ENCODE peak calls at places on chromosomes 3 and 15, in eight cellular contexts. One of them, this sample, is unnamed.

GRCh38 chr3:65196663-65197062 is 508.9 kb upstream of the ADAMTS9 start:
- DNase-seq in MCF 10A: no peak
- DNase-seq in testis: no peak
- DNase-seq in Peyer's patch: no peak
- DNase-seq in GM06990: no peak
- DNase-seq in psoas muscle: no peak
- DNase-seq in brain microvascular endothelial cell: no peak
- DNase-seq in gastrocnemius medialis: no peak
- DNase-seq in this sample: no peak

GRCh38 chr3:24167468-24167867 is 222.4 kb downstream of the NR1D2 start:
- DNase-seq in brain microvascular endothelial cell: no peak
- DNase-seq in GM06990: no peak
- DNase-seq in gastrocnemius medialis: no peak
- DNase-seq in psoas muscle: no peak
- DNase-seq in MCF 10A: no peak
- DNase-seq in Peyer's patch: no peak
- DNase-seq in testis: no peak
- DNase-seq in this sample: no peak

GRCh38 chr3:98892263-98892662 is 9.2 kb downstream of the DCBLD2 start:
- DNase-seq in GM06990: no peak
- DNase-seq in MCF 10A: no peak
- DNase-seq in psoas muscle: no peak
- DNase-seq in Peyer's patch: no peak
- DNase-seq in gastrocnemius medialis: no peak
- DNase-seq in testis: no peak
- DNase-seq in brain microvascular endothelial cell: no peak
- DNase-seq in this sample: no peak

GRCh38 chr3:105997800-105998526 is 129.2 kb upstream of the CBLB start:
- DNase-seq in MCF 10A: peak; percentile 95
- DNase-seq in testis: no peak
- DNase-seq in brain microvascular endothelial cell: peak; percentile 90
- DNase-seq in gastrocnemius medialis: peak; percentile 20
- DNase-seq in psoas muscle: no peak
- DNase-seq in Peyer's patch: no peak
- DNase-seq in GM06990: no peak
- DNase-seq in this sample: peak; percentile 96

GRCh38 chr15:85393206-85393605 is 12.8 kb downstream of the AKAP13 start:
- DNase-seq in gastrocnemius medialis: no peak
- DNase-seq in Peyer's patch: no peak
- DNase-seq in brain microvascular endothelial cell: no peak
- DNase-seq in MCF 10A: no peak
- DNase-seq in psoas muscle: no peak
- DNase-seq in testis: no peak
- DNase-seq in GM06990: no peak
- DNase-seq in this sample: no peak

GRCh38 chr15:40040770-40041169 is 1.8 kb upstream of the SRP14 start:
- DNase-seq in testis: no peak
- DNase-seq in psoas muscle: no peak
- DNase-seq in brain microvascular endothelial cell: no peak
- DNase-seq in Peyer's patch: no peak
- DNase-seq in GM06990: no peak
- DNase-seq in MCF 10A: no peak
- DNase-seq in gastrocnemius medialis: no peak
- DNase-seq in this sample: no peak

GRCh38 chr15:68192804-68193521 is 12.2 kb downstream of the CALML4 start:
- DNase-seq in gastrocnemius medialis: peak; percentile 48
- DNase-seq in testis: no peak
- DNase-seq in psoas muscle: peak; percentile 58
- DNase-seq in GM06990: no peak
- DNase-seq in Peyer's patch: no peak
- DNase-seq in MCF 10A: no peak
- DNase-seq in brain microvascular endothelial cell: no peak
- DNase-seq in this sample: no peak

GRCh38 chr3:184685646-184686045 is 26.2 kb downstream of the MAGEF1 start:
- DNase-seq in gastrocnemius medialis: no peak
- DNase-seq in testis: no peak
- DNase-seq in brain microvascular endothelial cell: no peak
- DNase-seq in MCF 10A: no peak
- DNase-seq in psoas muscle: no peak
- DNase-seq in GM06990: no peak
- DNase-seq in Peyer's patch: no peak
- DNase-seq in this sample: no peak

GRCh38 chr15:72774696-72775383 is 8.7 kb downstream of the ADPGK start:
- DNase-seq in brain microvascular endothelial cell: no peak
- DNase-seq in psoas muscle: no peak
- DNase-seq in gastrocnemius medialis: no peak
- DNase-seq in testis: no peak
- DNase-seq in GM06990: no peak
- DNase-seq in Peyer's patch: no peak
- DNase-seq in MCF 10A: no peak
- DNase-seq in this sample: no peak

GRCh38 chr3:108088697-108089096 is 2.1 kb downstream of the CD47 start:
- DNase-seq in gastrocnemius medialis: no peak
- DNase-seq in MCF 10A: peak; percentile 36
- DNase-seq in psoas muscle: no peak
- DNase-seq in testis: no peak
- DNase-seq in GM06990: peak; percentile 59
- DNase-seq in brain microvascular endothelial cell: no peak
- DNase-seq in Peyer's patch: no peak
- DNase-seq in this sample: peak; percentile 34

GRCh38 chr3:172649987-172650386 is 60.9 kb downstream of the NCEH1 start:
- DNase-seq in brain microvascular endothelial cell: no peak
- DNase-seq in MCF 10A: no peak
- DNase-seq in psoas muscle: no peak
- DNase-seq in Peyer's patch: no peak
- DNase-seq in gastrocnemius medialis: no peak
- DNase-seq in testis: no peak
- DNase-seq in GM06990: no peak
- DNase-seq in this sample: no peak

GRCh38 chr15:72382146-72382545 is 6.3 kb upstream of the HEXA start:
- DNase-seq in GM06990: no peak
- DNase-seq in brain microvascular endothelial cell: no peak
- DNase-seq in gastrocnemius medialis: no peak
- DNase-seq in testis: no peak
- DNase-seq in Peyer's patch: no peak
- DNase-seq in MCF 10A: peak; percentile 9
- DNase-seq in psoas muscle: no peak
- DNase-seq in this sample: no peak

GRCh38 chr15:89912674-89913396 is at the start of gene ARPIN:
- DNase-seq in MCF 10A: peak; percentile 52
- DNase-seq in GM06990: no peak
- DNase-seq in psoas muscle: peak; percentile 74
- DNase-seq in brain microvascular endothelial cell: peak; percentile 20
- DNase-seq in Peyer's patch: no peak
- DNase-seq in testis: peak; percentile 69
- DNase-seq in gastrocnemius medialis: peak; percentile 27
- DNase-seq in this sample: peak; percentile 47

GRCh38 chr3:32457971-32458471 is 44.6 kb downstream of the CMTM6 start:
- DNase-seq in brain microvascular endothelial cell: no peak
- DNase-seq in GM06990: no peak
- DNase-seq in testis: no peak
- DNase-seq in MCF 10A: no peak
- DNase-seq in psoas muscle: no peak
- DNase-seq in gastrocnemius medialis: no peak
- DNase-seq in Peyer's patch: peak; percentile 71
- DNase-seq in this sample: no peak

GRCh38 chr15:48683991-48684765 is 38.7 kb upstream of the FBN1 start:
- DNase-seq in Peyer's patch: no peak
- DNase-seq in gastrocnemius medialis: no peak
- DNase-seq in GM06990: no peak
- DNase-seq in brain microvascular endothelial cell: no peak
- DNase-seq in psoas muscle: no peak
- DNase-seq in testis: no peak
- DNase-seq in MCF 10A: peak; percentile 45
- DNase-seq in this sample: no peak

GRCh38 chr15:69415381-69415780 is 1.2 kb downstream of the KIF23 start:
- DNase-seq in Peyer's patch: no peak
- DNase-seq in testis: no peak
- DNase-seq in psoas muscle: no peak
- DNase-seq in brain microvascular endothelial cell: no peak
- DNase-seq in gastrocnemius medialis: no peak
- DNase-seq in MCF 10A: no peak
- DNase-seq in GM06990: no peak
- DNase-seq in this sample: peak; percentile 34

GRCh38 chr3:62167566-62168262 is 205.6 kb downstream of the FEZF2 start:
- DNase-seq in testis: no peak
- DNase-seq in Peyer's patch: no peak
- DNase-seq in gastrocnemius medialis: no peak
- DNase-seq in brain microvascular endothelial cell: no peak
- DNase-seq in psoas muscle: no peak
- DNase-seq in GM06990: no peak
- DNase-seq in MCF 10A: no peak
- DNase-seq in this sample: no peak

GRCh38 chr15:31271706-31272557 is 54.7 kb upstream of the KLF13 start:
- DNase-seq in psoas muscle: peak; percentile 31
- DNase-seq in Peyer's patch: peak; percentile 10
- DNase-seq in brain microvascular endothelial cell: no peak
- DNase-seq in MCF 10A: no peak
- DNase-seq in testis: peak; percentile 11
- DNase-seq in GM06990: no peak
- DNase-seq in gastrocnemius medialis: no peak
- DNase-seq in this sample: no peak

GRCh38 chr3:197847866-197848401 is 56.9 kb downstream of the LRCH3 start:
- DNase-seq in GM06990: peak; percentile 48
- DNase-seq in testis: no peak
- DNase-seq in MCF 10A: no peak
- DNase-seq in Peyer's patch: no peak
- DNase-seq in brain microvascular endothelial cell: no peak
- DNase-seq in psoas muscle: no peak
- DNase-seq in gastrocnemius medialis: no peak
- DNase-seq in this sample: peak; percentile 30

GRCh38 chr3:54132685-54133084 is 10.3 kb downstream of the CACNA2D3 start:
- DNase-seq in gastrocnemius medialis: no peak
- DNase-seq in Peyer's patch: no peak
- DNase-seq in GM06990: no peak
- DNase-seq in psoas muscle: no peak
- DNase-seq in testis: no peak
- DNase-seq in brain microvascular endothelial cell: no peak
- DNase-seq in MCF 10A: no peak
- DNase-seq in this sample: no peak

GRCh38 chr15:92817339-92817886 is 82.7 kb upstream of the CHD2 start:
- DNase-seq in Peyer's patch: peak; percentile 51
- DNase-seq in psoas muscle: no peak
- DNase-seq in MCF 10A: no peak
- DNase-seq in brain microvascular endothelial cell: no peak
- DNase-seq in GM06990: no peak
- DNase-seq in testis: no peak
- DNase-seq in gastrocnemius medialis: no peak
- DNase-seq in this sample: no peak

GRCh38 chr15:38226867-38227266 is 25.8 kb upstream of the SPRED1 start:
- DNase-seq in Peyer's patch: no peak
- DNase-seq in psoas muscle: no peak
- DNase-seq in brain microvascular endothelial cell: peak; percentile 93
- DNase-seq in testis: peak; percentile 64
- DNase-seq in MCF 10A: peak; percentile 95
- DNase-seq in gastrocnemius medialis: peak; percentile 14
- DNase-seq in GM06990: no peak
- DNase-seq in this sample: peak; percentile 82

GRCh38 chr3:28799084-28799483 is 450.5 kb upstream of the AZI2 start:
- DNase-seq in Peyer's patch: no peak
- DNase-seq in MCF 10A: peak; percentile 33
- DNase-seq in psoas muscle: no peak
- DNase-seq in brain microvascular endothelial cell: no peak
- DNase-seq in gastrocnemius medialis: no peak
- DNase-seq in GM06990: no peak
- DNase-seq in testis: no peak
- DNase-seq in this sample: peak; percentile 23
- TF ChIP-seq CTCF in Peyer's patch: no peak
- TF ChIP-seq CTCF in MCF 10A: no peak
- TF ChIP-seq CTCF in psoas muscle: no peak
- TF ChIP-seq CTCF in brain microvascular endothelial cell: no peak
- TF ChIP-seq CTCF in gastrocnemius medialis: no peak
- TF ChIP-seq CTCF in GM06990: no peak
- TF ChIP-seq CTCF in testis: no peak
- TF ChIP-seq CTCF in this sample: no peak

DNA sequence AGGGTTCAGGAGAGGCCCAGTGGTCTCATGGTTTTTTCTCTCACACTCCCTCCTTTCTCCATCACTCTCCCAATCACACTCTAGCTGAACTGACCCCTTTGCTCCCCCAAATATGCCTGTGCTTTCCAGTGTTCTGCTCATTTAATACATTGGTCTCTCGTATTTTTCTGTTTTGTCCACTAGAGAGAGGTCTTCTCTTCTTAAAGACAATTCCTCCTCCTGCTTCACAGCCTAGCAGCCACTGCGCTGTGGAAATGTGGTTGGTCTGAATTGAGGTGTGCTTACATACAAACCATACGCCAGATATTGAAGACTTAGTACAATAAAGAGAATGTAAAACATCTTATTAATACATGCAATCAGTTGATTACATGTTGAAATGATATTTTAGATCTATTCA is 60.6 kb upstream of the XCR1 start:
- DNase-seq in testis: no peak
- DNase-seq in brain microvascular endothelial cell: no peak
- DNase-seq in Peyer's patch: peak; percentile 50
- DNase-seq in psoas muscle: no peak
- DNase-seq in MCF 10A: peak; percentile 52
- DNase-seq in GM06990: no peak
- DNase-seq in gastrocnemius medialis: no peak
- DNase-seq in this sample: peak; percentile 62
- TF ChIP-seq CTCF in testis: no peak
- TF ChIP-seq CTCF in brain microvascular endothelial cell: peak; percentile 55
- TF ChIP-seq CTCF in Peyer's patch: peak; percentile 27
- TF ChIP-seq CTCF in psoas muscle: no peak
- TF ChIP-seq CTCF in MCF 10A: peak; percentile 31
- TF ChIP-seq CTCF in GM06990: peak; percentile 19
- TF ChIP-seq CTCF in gastrocnemius medialis: no peak
- TF ChIP-seq CTCF in this sample: peak; percentile 29

DNA sequence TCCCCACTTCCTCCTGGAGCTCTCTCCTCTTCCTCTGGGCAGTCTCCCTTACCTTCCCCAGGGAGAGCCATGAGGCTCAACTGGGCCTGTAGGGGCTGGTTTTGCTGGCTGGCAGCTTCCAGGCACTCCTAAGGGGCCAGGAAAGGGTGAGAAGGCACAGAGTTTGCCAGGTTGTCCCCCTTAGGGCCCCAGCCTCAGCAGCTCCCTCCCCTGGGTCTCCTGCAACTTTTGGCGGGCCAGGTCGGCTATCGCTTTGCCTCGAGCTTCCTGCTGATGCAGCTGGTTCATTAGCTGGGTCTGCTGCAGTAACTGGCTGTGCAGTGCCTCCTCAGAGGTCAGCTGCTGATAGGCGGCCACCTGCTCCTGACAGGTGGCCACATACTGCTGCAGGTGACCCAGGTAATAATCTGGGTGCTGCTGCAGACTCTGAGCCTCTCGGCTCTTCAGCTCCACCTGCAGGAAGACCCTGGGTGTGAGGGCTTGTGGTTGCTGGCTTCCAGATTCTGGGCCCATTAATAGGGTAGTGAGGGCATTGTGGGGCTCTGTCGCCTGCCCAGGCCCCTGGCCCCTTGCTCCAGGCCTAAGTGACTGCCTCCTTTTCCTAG is 29.7 kb upstream of the OR4F6 start:
- DNase-seq in Peyer's patch: no peak
- DNase-seq in gastrocnemius medialis: no peak
- DNase-seq in GM06990: no peak
- DNase-seq in brain microvascular endothelial cell: no peak
- DNase-seq in testis: no peak
- DNase-seq in psoas muscle: no peak
- DNase-seq in MCF 10A: peak; percentile 38
- DNase-seq in this sample: no peak
- TF ChIP-seq CTCF in Peyer's patch: no peak
- TF ChIP-seq CTCF in gastrocnemius medialis: no peak
- TF ChIP-seq CTCF in GM06990: peak; percentile 51
- TF ChIP-seq CTCF in brain microvascular endothelial cell: peak; percentile 41
- TF ChIP-seq CTCF in testis: no peak
- TF ChIP-seq CTCF in psoas muscle: no peak
- TF ChIP-seq CTCF in MCF 10A: peak; percentile 10
- TF ChIP-seq CTCF in this sample: peak; percentile 11

GRCh38 chr3:37453393-37454391 is 279.3 kb upstream of the LRRFIP2 start:
- DNase-seq in testis: peak; percentile 74
- DNase-seq in MCF 10A: no peak
- DNase-seq in Peyer's patch: no peak
- DNase-seq in brain microvascular endothelial cell: no peak
- DNase-seq in gastrocnemius medialis: peak; percentile 66
- DNase-seq in psoas muscle: peak; percentile 78
- DNase-seq in GM06990: no peak
- DNase-seq in this sample: no peak
- TF ChIP-seq CTCF in testis: peak; percentile 18
- TF ChIP-seq CTCF in MCF 10A: no peak
- TF ChIP-seq CTCF in Peyer's patch: peak; percentile 46
- TF ChIP-seq CTCF in brain microvascular endothelial cell: no peak
- TF ChIP-seq CTCF in gastrocnemius medialis: peak; percentile 51
- TF ChIP-seq CTCF in psoas muscle: peak; percentile 52
- TF ChIP-seq CTCF in GM06990: no peak
- TF ChIP-seq CTCF in this sample: peak; percentile 18

This sample was measured in fibroblast of the aortic adventitia.